ENCODE peak calls at places on chromosome 14, in five cellular contexts. Y is OCI-LY7, V is tibial artery, H is epithelial cell of esophagus, C is HCT116. R is an unnamed sample.

GRCh38 chr14:22314183-22314820 is 274.7 kb downstream of the DAD1 start:
- DNase-seq in C (peak; percentile 60), H (peak; percentile 73), V (no peak), Y (peak; percentile 81), R (no peak)

GRCh38 chr14:27484633-27485032 is 886.8 kb upstream of the NOVA1 start:
- DNase-seq in Y (no peak), H (no peak), V (no peak), C (no peak), R (no peak)

GRCh38 chr14:66104486-66104885 is 381.7 kb upstream of the CCDC196 start:
- DNase-seq in V (no peak), C (no peak), H (peak; percentile 24), Y (no peak), R (no peak)

GRCh38 chr14:50762001-50762930 is 68.7 kb downstream of the NIN start:
- DNase-seq in H (peak; percentile 50), C (no peak), Y (no peak), V (no peak), R (no peak)

GRCh38 chr14:53630336-53630735 is 326.3 kb downstream of the BMP4 start:
- DNase-seq in C (no peak), Y (no peak), H (no peak), V (no peak), R (no peak)

GRCh38 chr14:36516719-36517241 is 3.3 kb downstream of the NKX2-1 start:
- DNase-seq in H (no peak), V (no peak), C (no peak), Y (no peak), R (no peak)

GRCh38 chr14:21133896-21134295 is 22.0 kb downstream of the OR5AU1 start:
- DNase-seq in H (no peak), V (no peak), Y (no peak), C (no peak), R (no peak)

GRCh38 chr14:53946071-53946403 is 10.6 kb downstream of the BMP4 start:
- DNase-seq in V (no peak), Y (no peak), H (no peak), C (no peak), R (no peak)

GRCh38 chr14:95477411-95478089 is 38.9 kb downstream of the SYNE3 start:
- DNase-seq in H (no peak), V (no peak), Y (no peak), C (no peak), R (no peak)

GRCh38 chr14:71720978-71721624 is 211.1 kb upstream of the RGS6 start:
- DNase-seq in C (peak; percentile 57), V (no peak), Y (peak; percentile 30), H (peak; percentile 97), R (peak; percentile 29)

GRCh38 chr14:58104808-58105207 is 47.2 kb downstream of the ARMH4 start:
- DNase-seq in Y (no peak), V (no peak), H (peak; percentile 44), C (no peak), R (no peak)

GRCh38 chr14:104388011-104388521 is 191.5 kb upstream of the C14orf180 start:
- DNase-seq in H (no peak), V (no peak), C (no peak), Y (no peak), R (no peak)

GRCh38 chr14:27389402-27389801 is 791.6 kb upstream of the NOVA1 start:
- DNase-seq in V (no peak), C (no peak), Y (no peak), H (no peak), R (no peak)

GRCh38 chr14:34498684-34499412 is 36.8 kb upstream of the SPTSSA start:
- DNase-seq in V (no peak), C (peak; percentile 40), Y (peak; percentile 38), H (peak; percentile 64), R (no peak)

GRCh38 chr14:91237219-91237618 is 7.3 kb downstream of the GPR68 start:
- DNase-seq in V (no peak), H (peak; percentile 47), Y (no peak), C (no peak), R (no peak)

GRCh38 chr14:46582826-46583225 is 68.8 kb downstream of the RPL10L start:
- DNase-seq in Y (no peak), V (no peak), H (no peak), C (no peak), R (no peak)

GRCh38 chr14:105838107-105838506 is 311.7 kb downstream of the TMEM121 start:
- DNase-seq in V (no peak), Y (no peak), H (no peak), C (no peak), R (no peak)

GRCh38 chr14:49479432-49479831 is 106.7 kb downstream of the RPS29 start:
- DNase-seq in V (no peak), C (no peak), H (no peak), Y (no peak), R (no peak)

GRCh38 chr14:63295991-63296630 is 22.6 kb downstream of the GPHB5 start:
- DNase-seq in V (no peak), Y (no peak), C (no peak), H (no peak), R (no peak)

GRCh38 chr14:20781805-20782204 is 737 bp downstream of the RNASE6 start:
- DNase-seq in Y (no peak), H (no peak), V (no peak), C (no peak), R (no peak)

GRCh38 chr14:104352493-104353220 is 214.3 kb downstream of the KIF26A start:
- DNase-seq in Y (no peak), C (no peak), V (peak; percentile 37), H (no peak), R (no peak)

GRCh38 chr14:65180725-65181025 is 78.4 kb upstream of the MAX start:
- DNase-seq in V (no peak), H (no peak), C (no peak), Y (no peak), R (no peak)

GRCh38 chr14:72608391-72609204 is 285.3 kb downstream of the DPF3 start:
- DNase-seq in H (peak; percentile 87), C (peak; percentile 33), V (no peak), Y (no peak), R (peak; percentile 64)

GRCh38 chr14:91496790-91497189 is 13.3 kb downstream of the PPP4R3A start:
- DNase-seq in H (no peak), C (no peak), V (no peak), Y (no peak), R (no peak)

GRCh38 chr14:52551696-52552062 is 626 bp downstream of the TXNDC16 start:
- DNase-seq in H (peak; percentile 24), V (no peak), C (no peak), Y (peak; percentile 55), R (no peak)
- TF ChIP-seq CTCF in H (peak; percentile 30), V (no peak), C (peak; percentile 26), Y (peak; percentile 78), R (peak; percentile 51)

GRCh38 chr14:30195946-30196345 is 268.3 kb upstream of the PRKD1 start:
- DNase-seq in V (no peak), C (no peak), H (no peak), Y (no peak), R (no peak)
- H3K4me3 ChIP-seq in V (no peak overlapping the region), C (no peak overlapping the region), H (no peak overlapping the region), Y (no peak overlapping the region), R (no peak overlapping the region)

DNA sequence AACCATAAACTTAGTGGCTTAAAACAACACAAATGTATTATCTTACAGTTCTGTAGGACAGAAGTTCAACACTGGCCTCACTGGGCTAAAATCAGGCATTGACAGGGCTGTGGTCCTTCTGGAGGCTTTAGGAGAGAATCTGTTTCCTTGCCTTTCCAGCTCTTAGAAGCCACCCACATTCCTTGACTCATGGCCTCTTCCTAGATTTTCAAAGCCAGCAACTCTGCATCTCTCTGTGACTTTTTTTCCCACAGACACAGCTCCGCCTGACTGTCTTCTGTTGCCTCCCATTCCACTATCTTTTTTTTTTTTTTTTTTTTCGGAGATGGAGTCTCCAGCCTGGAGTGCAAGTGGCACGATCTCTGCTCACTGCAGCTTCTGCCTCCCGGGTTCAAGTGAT is 11.8 kb upstream of the NFATC4 start:
- DNase-seq in H (no peak), C (no peak), Y (no peak), V (no peak), R (no peak)
- TF ChIP-seq CTCF in H (no peak), C (no peak), Y (no peak), V (no peak), R (no peak)

GRCh38 chr14:61281911-61282310 is 773 bp upstream of the TMEM30B start:
- DNase-seq in Y (no peak), V (no peak), H (no peak), C (no peak), R (no peak)

GRCh38 chr14:61280092-61280525 is 1.0 kb downstream of the TMEM30B start:
- DNase-seq in Y (no peak), H (peak; percentile 55), C (no peak), V (no peak), R (no peak)

GRCh38 chr14:61280526-61281185 is 482 bp downstream of the TMEM30B start:
- DNase-seq in V (peak; percentile 77), H (peak; percentile 82), Y (no peak), C (no peak), R (no peak)

GRCh38 chr14:61282746-61283145 is 1.6 kb upstream of the TMEM30B start:
- DNase-seq in Y (no peak), H (peak; percentile 8), C (no peak), V (no peak), R (no peak)

DNA sequence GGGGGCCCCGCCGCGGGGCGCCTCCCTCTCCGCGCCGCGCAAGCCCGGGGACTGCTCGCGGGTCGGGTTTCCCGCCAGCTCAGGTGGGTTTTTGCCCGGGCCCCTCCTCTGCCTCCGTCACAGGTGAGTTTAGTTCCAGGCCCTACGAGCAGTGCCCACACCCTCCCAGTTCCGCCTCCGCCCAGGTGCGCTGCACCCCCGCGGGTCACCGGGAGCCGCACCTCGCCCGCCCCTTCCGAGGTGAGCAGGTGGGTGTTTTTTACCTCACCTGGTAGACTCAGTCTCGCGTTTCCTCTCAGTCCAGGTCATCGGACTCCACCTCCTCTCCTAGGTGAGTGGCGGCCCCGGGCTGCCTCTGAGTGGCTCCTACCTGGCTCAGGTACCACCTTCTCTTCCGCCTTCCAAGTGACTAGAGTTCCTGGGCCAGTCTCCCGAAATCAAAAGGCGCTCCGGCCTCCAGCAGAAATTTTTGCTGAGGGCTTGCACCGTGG is at the start of gene TMEM30B:
- DNase-seq in Y (no peak), C (no peak), H (peak; percentile 97), V (no peak), R (no peak)
- H3K4me3 ChIP-seq in Y (no peak within 1 kb of the TSS), C (no peak within 1 kb of the TSS), H (peak within 1 kb of the TSS; percentile 73), V (peak within 1 kb of the TSS; percentile 72), R (peak within 1 kb of the TSS; percentile 49)

GRCh38 chr14:41606249-41607118 is at the start of gene LRFN5:
- DNase-seq in Y (no peak), V (no peak), C (no peak), H (peak; percentile 32), R (no peak)

GRCh38 chr14:41605550-41606248 is 977 bp upstream of the LRFN5 start:
- DNase-seq in H (no peak), Y (no peak), C (no peak), V (no peak), R (no peak)

GRCh38 chr14:41607966-41608663 is 1.4 kb downstream of the LRFN5 start:
- DNase-seq in V (no peak), H (no peak), Y (no peak), C (no peak), R (no peak)

GRCh38 chr14:41607119-41607785 is 576 bp downstream of the LRFN5 start:
- DNase-seq in C (no peak), V (no peak), Y (no peak), H (no peak), R (no peak)

DNA sequence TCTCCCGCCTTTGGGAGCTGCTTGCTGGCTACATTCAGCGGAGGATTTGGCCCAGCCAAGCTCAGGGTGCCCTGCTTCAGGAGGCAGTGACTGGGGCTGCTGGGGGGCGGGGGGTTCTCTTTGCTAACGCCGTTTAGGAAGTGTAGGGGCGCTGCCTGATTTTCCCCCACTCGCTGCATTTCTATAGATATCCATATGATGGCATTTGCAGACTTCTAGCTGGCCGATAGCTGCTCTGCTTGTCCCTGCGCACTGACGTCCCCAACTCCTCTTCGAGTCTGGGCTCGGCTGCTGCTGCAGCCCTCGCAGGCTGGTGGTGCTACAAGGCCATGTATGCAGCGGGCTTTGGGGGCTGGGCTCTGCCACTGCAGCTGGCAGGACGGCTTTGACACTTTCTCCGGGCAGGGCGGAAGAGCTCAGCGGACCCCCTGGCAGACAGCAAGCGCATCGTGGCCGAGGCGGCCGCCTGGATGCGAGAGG is 3.1 kb downstream of the LRFN5 start:
- DNase-seq in H (no peak), Y (no peak), V (no peak), C (no peak), R (no peak)
- TF ChIP-seq CTCF in H (no peak), Y (no peak), V (no peak), C (no peak), R (peak; percentile 40)